ENCODE peak calls at places on chromosomes 4 and X, in four cellular contexts. B is astrocyte of the spinal cord, J is tibial nerve, M is NB4. S is an unnamed sample.

GRCh38 chr4:10535900-10536299 is 78.7 kb upstream of the ZNF518B start:
- DNase-seq in M (no peak), J (no peak), B (no peak), S (no peak)

GRCh38 chr4:84647307-84647884 is 64.5 kb downstream of the CDS1 start:
- DNase-seq in J (no peak), M (no peak), B (peak; percentile 8), S (no peak)

GRCh38 chr4:10878861-10879260 is 194.3 kb upstream of the CLNK start:
- DNase-seq in J (no peak), B (no peak), M (no peak), S (no peak)

GRCh38 chrX:124209792-124210576 is 122.5 kb upstream of the TEX13D start:
- DNase-seq in B (no peak), J (no peak), M (no peak), S (no peak)

GRCh38 chr4:133151301-133151680 is 2.2 kb downstream of the PCDH10 start:
- DNase-seq in B (peak; percentile 43), M (no peak), J (no peak), S (peak; percentile 24)

GRCh38 chr4:75142377-75142776 is 209.5 kb downstream of the PARM1 start:
- DNase-seq in B (no peak), J (no peak), M (no peak), S (no peak)

GRCh38 chr4:122224348-122224747 is 72.2 kb downstream of the BLTP1 start:
- DNase-seq in B (peak; percentile 21), M (no peak), J (peak; percentile 24), S (no peak)

GRCh38 chr4:176896211-176896610 is 103.5 kb upstream of the VEGFC start:
- DNase-seq in M (no peak), J (no peak), B (no peak), S (no peak)

GRCh38 chr4:81314196-81314896 is 99.3 kb upstream of the PRKG2 start:
- DNase-seq in M (no peak), B (peak; percentile 18), J (no peak), S (no peak)

GRCh38 chr4:81828991-81829390 is 357.3 kb upstream of the RASGEF1B start:
- DNase-seq in B (no peak), J (no peak), M (no peak), S (no peak)

GRCh38 chrX:73977542-73978169 is 326.3 kb upstream of the ZCCHC13 start:
- DNase-seq in J (no peak), M (peak; percentile 6), B (peak; percentile 36), S (no peak)

GRCh38 chrX:11953615-11954014 is 184.7 kb upstream of the FRMPD4 start:
- DNase-seq in B (peak; percentile 83), M (no peak), J (no peak), S (no peak)

GRCh38 chr4:173200103-173200502 is 31.5 kb downstream of the GALNT7 start:
- DNase-seq in J (no peak), B (no peak), M (no peak), S (no peak)

GRCh38 chr4:168451744-168452394 is 28.4 kb downstream of the DDX60L start:
- DNase-seq in M (peak; percentile 41), B (peak; percentile 70), J (no peak), S (no peak)

GRCh38 chr4:150818661-150819060 is 196.4 kb downstream of the LRBA start:
- DNase-seq in M (no peak), B (peak; percentile 57), J (no peak), S (no peak)

GRCh38 chrX:12949205-12949926 is 25.5 kb upstream of the TMSB4X start:
- DNase-seq in B (no peak), J (no peak), M (no peak), S (no peak)

GRCh38 chr4:40185830-40186664 is 10.8 kb upstream of the RHOH start:
- DNase-seq in M (peak; percentile 81), J (no peak), B (no peak), S (no peak)

GRCh38 chr4:108783666-108784463 is 21.0 kb upstream of the ETNPPL start:
- DNase-seq in B (no peak), J (no peak), M (peak; percentile 25), S (no peak)

GRCh38 chr4:79626102-79626501 is 218.1 kb upstream of the GK2 start:
- DNase-seq in B (no peak), J (no peak), M (no peak), S (no peak)

GRCh38 chr4:153514001-153514526 is 47.9 kb downstream of the TMEM131L start:
- DNase-seq in M (no peak), J (no peak), B (peak; percentile 84), S (no peak)

GRCh38 chr4:89837385-89837995 is 529 bp upstream of the SNCA start:
- DNase-seq in M (no peak), J (no peak), B (peak; percentile 50), S (peak; percentile 23)

GRCh38 chrX:29281078-29281742 is 694.0 kb downstream of the IL1RAPL1 start:
- DNase-seq in M (no peak), B (no peak), J (no peak), S (no peak)

GRCh38 chrX:150697641-150698040 is 4.4 kb downstream of the MTMR1 start:
- DNase-seq in B (no peak), J (no peak), M (no peak), S (no peak)

GRCh38 chr4:168257663-168258235 is 60.8 kb downstream of the DDX60 start:
- DNase-seq in M (peak; percentile 33), B (no peak), J (no peak), S (no peak)

GRCh38 chrX:47623540-47624027 is 3.9 kb upstream of the SYN1 start:
- DNase-seq in J (no peak), M (peak; percentile 63), B (peak; percentile 68), S (peak; percentile 64)

GRCh38 chr4:109046549-109047171 is 255.8 kb downstream of the COL25A1 start:
- DNase-seq in M (no peak), J (peak; percentile 8), B (peak; percentile 71), S (no peak)

GRCh38 chr4:82560853-82561744 is 689 bp downstream of the TMEM150C start:
- DNase-seq in M (no peak), J (no peak), B (no peak), S (peak; percentile 28)

GRCh38 chrX:136185409-136186022 is 38.2 kb downstream of the FHL1 start:
- DNase-seq in M (no peak), B (no peak), J (no peak), S (no peak)

GRCh38 chrX:72349190-72349589 is 43.5 kb upstream of the CITED1 start:
- DNase-seq in J (no peak), M (no peak), B (no peak), S (no peak)

GRCh38 chrX:16671005-16671404 is 21.0 kb downstream of the S100G start:
- DNase-seq in B (peak; percentile 70), J (peak; percentile 28), M (peak; percentile 61), S (peak; percentile 11)

DNA sequence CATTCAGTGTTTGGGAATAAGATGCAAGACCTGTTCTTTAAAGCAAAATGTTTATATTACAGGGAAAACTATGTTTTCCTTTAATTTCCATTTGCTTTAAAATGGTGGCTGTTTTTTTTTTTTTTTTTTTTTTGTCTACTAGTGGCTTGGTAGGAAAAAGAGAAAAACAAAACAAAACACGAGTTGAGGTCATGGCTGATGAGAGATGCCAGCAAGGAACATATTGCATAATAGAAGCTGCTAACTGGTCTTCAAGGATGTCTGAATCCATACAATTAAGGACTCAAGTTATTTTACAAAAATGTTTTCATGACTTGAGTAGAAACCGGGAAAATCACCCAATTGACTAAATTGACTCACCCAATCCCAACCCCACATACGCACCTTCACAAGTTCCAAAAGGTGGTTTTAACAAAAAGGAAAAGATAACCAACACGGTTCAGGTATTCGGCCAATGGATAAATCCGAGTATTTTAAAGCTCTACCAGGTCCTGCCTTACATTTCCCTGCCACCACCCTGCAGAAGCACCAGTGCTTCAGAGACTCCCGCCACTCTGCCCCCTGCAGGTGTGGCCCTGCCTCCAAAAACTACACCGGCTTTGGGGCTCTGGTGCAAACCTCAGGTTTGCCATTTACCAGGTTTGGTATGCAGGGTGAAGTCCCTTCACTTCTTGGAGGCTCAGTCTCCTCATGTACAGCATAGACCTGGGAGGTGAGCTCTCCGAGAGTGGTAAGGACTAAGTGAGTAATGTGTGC is 27.1 kb downstream of the PIR start:
- DNase-seq in J (no peak), M (peak; percentile 11), B (no peak), S (no peak)
- TF ChIP-seq CTCF in J (no peak), M (peak; percentile 11), B (no peak), S (no peak)

GRCh38 chr4:48985976-48986653 is at the start of gene CWH43:
- DNase-seq in M (no peak), J (no peak), B (no peak), S (no peak)
- TF ChIP-seq CTCF in M (no peak), J (no peak), B (no peak), S (no peak)

DNA sequence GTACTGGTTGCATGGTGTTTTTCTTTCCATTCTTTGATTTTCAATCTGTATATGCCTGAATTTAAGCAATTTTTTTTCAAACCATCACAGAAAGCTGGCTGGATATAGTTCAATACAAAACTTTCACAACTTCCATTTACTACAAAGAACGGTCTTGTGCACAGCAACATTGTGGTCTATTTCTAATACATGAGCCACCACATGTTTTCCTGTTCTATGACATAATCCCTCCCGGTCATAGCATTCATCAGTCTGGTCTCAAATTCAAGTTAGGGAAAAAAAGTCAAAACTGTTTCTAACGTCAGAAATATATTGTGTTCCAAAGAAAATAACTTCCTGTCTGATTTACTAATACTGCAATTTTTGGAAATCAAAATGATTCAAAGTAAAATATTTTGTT is 7.5 kb upstream of the CXCL6 start:
- DNase-seq in J (no peak), M (peak; percentile 81), B (peak; percentile 80), S (no peak)
- TF ChIP-seq CTCF in J (no peak), M (no peak), B (no peak), S (no peak)

GRCh38 chrX:149493567-149494562 is 11.2 kb downstream of the IDS start:
- DNase-seq in B (no peak), J (no peak), M (peak; percentile 46), S (no peak)
- TF ChIP-seq CTCF in B (no peak), J (no peak), M (peak; percentile 22), S (no peak)

GRCh38 chr4:137541181-137541580 is 8.9 kb upstream of the PCDH18 start:
- DNase-seq in J (no peak), B (no peak), M (no peak), S (no peak)
- TF ChIP-seq CTCF in J (no peak), B (no peak), M (no peak), S (no peak)

DNA sequence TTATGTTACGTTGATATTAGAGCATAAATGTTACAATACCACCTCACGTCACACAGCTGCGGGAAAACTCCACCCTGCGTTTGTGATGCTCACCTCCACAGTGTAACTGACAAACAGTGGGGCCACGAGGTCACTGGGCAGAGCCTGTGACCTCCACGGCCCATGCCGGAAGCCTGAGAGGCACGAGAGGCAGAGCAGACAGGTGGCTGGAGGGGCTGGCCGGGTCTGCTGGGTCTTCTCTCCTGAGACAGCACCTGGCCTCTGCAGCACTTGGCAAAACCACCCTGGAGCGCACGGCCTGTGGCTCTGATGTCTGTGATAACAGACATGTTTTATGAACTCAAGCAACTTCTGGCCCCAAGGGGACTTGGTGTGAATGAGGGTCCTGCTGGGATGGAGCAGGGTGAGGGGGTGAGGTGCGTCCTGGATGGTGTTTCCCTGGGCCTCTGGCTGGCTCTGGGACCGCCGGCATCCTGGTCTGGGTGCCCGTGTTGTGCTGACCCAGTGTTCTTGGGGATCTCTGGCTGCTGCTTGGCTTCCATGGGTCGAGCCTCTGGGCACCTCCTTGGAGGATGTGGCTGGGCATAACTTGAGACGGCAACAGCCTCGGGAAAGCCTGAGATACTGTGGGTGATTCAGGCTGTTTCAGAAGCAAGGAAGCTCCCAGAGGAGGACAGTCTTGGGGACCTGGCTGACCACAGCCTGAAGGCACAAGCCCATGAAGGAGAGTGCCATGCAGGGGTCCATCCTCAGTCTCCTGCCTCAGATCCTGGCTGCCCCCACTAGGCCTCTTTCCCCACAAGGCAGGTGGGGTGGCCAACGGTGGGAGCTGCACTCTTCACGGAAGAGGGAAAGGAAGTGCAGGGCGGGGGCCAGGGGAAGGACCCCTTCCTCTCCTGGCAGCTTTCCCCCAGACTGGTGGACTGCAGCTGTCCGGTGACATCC is 19.7 kb downstream of the RNF212 start:
- DNase-seq in M (no peak), J (no peak), B (no peak), S (no peak)
- TF ChIP-seq CTCF in M (no peak), J (no peak), B (no peak), S (no peak)